ENCODE peak calls at places on chromosome 6, in four cellular contexts. B, T, Y and Q are unnamed samples.

GRCh38 chr6:166512567-166512966 is 73.9 kb downstream of the RAMACL start:
- DNase-seq in B (no peak), T (peak; percentile 9), Y (peak; percentile 56), Q (no peak)

GRCh38 chr6:126293891-126294524 is 45.9 kb upstream of the CENPW start:
- DNase-seq in B (no peak), T (no peak), Y (no peak), Q (no peak)

GRCh38 chr6:50716887-50717509 is 3.7 kb downstream of the TFAP2D start:
- DNase-seq in B (no peak), T (no peak), Y (no peak), Q (no peak)

GRCh38 chr6:159095561-159096095 is 50.8 kb upstream of the TAGAP start:
- DNase-seq in B (no peak), T (no peak), Y (no peak), Q (no peak)

GRCh38 chr6:158376650-158377081 is 64.4 kb downstream of the TULP4 start:
- DNase-seq in B (no peak), T (no peak), Y (no peak), Q (no peak)

GRCh38 chr6:170211404-170212025 is 79.4 kb downstream of the DLL1 start:
- DNase-seq in B (peak; percentile 6), T (no peak), Y (no peak), Q (no peak)

GRCh38 chr6:81293896-81294295 is 458.6 kb downstream of the TENT5A start:
- DNase-seq in B (no peak), T (no peak), Y (no peak), Q (no peak)

GRCh38 chr6:30450908-30451818 is 38.1 kb upstream of the HLA-E start:
- DNase-seq in B (peak; percentile 65), T (peak; percentile 56), Y (peak; percentile 63), Q (no peak)

GRCh38 chr6:41162687-41163418 is at the start of gene TREM2:
- DNase-seq in B (no peak), T (no peak), Y (no peak), Q (no peak)

GRCh38 chr6:71197267-71197666 is 91.3 kb upstream of the OGFRL1 start:
- DNase-seq in B (no peak), T (no peak), Y (no peak), Q (no peak)

GRCh38 chr6:136582702-136583471 is 32.7 kb upstream of the MAP7 start:
- DNase-seq in B (no peak), T (no peak), Y (no peak), Q (peak; percentile 88)

GRCh38 chr6:44642345-44642744 is 254.8 kb downstream of the CDC5L start:
- DNase-seq in B (no peak), T (no peak), Y (no peak), Q (no peak)

GRCh38 chr6:31094389-31094881 is 17.9 kb downstream of the C6orf15 start:
- DNase-seq in B (no peak), T (peak; percentile 50), Y (no peak), Q (peak; percentile 60)

GRCh38 chr6:37257320-37257633 is 295 bp upstream of the TBC1D22B start:
- DNase-seq in B (no peak), T (no peak), Y (no peak), Q (no peak)